ENCODE peak calls at places on chromosomes 6 and 20, in five cellular contexts. C is lower lobe of right lung, O is neuronal stem cell, V is stomach, U is H9. G is an unnamed sample.

GRCh38 chr6:148513145-148514071 is 170.8 kb downstream of the SASH1 start:
- DNase-seq in C (no peak), O (no peak), V (no peak), U (no peak), G (no peak)

GRCh38 chr20:48791014-48791413 is 36.8 kb downstream of the PREX1 start:
- DNase-seq in O (no peak), V (no peak), C (no peak), U (no peak), G (no peak)

GRCh38 chr6:2524090-2524489 is 226.6 kb downstream of the MYLK4 start:
- DNase-seq in C (no peak), V (no peak), U (no peak), O (no peak), G (no peak)

GRCh38 chr6:35402136-35402855 is 49.8 kb upstream of the FANCE start:
- DNase-seq in O (peak; percentile 11), U (peak; percentile 15), C (no peak), V (peak; percentile 79), G (no peak)

GRCh38 chr6:94785514-94785913 is 791.8 kb upstream of the MANEA start:
- DNase-seq in C (no peak), U (no peak), V (no peak), O (no peak), G (no peak)

GRCh38 chr6:34140075-34140474 is 5.8 kb downstream of the GRM4 start:
- DNase-seq in C (no peak), U (no peak), O (no peak), V (no peak), G (no peak)

GRCh38 chr20:22531756-22532155 is 52.6 kb downstream of the FOXA2 start:
- DNase-seq in V (no peak), U (no peak), C (no peak), O (no peak), G (no peak)

GRCh38 chr20:18926972-18927371 is 113.4 kb downstream of the SCP2D1 start:
- DNase-seq in C (no peak), V (no peak), O (no peak), U (no peak), G (no peak)

GRCh38 chr6:45554596-45554995 is 176.9 kb upstream of the SUPT3H start:
- DNase-seq in O (no peak), C (no peak), U (no peak), V (no peak), G (no peak)

GRCh38 chr20:64077876-64078551 is 1.3 kb downstream of the RGS19 start:
- DNase-seq in O (no peak), U (no peak), C (peak; percentile 74), V (peak; percentile 41), G (no peak)

GRCh38 chr6:154751020-154751800 is 18.0 kb downstream of the SCAF8 start:
- DNase-seq in V (no peak), O (no peak), U (no peak), C (no peak), G (no peak)
- H3K4me1 ChIP-seq in V (peaks cover 24% of the 10 kb centered on the region), O (no peaks in the 10 kb centered on the region), U (no peaks in the 10 kb centered on the region), C (peaks cover 31% of the 10 kb centered on the region), G (no peaks in the 10 kb centered on the region)

GRCh38 chr6:62652692-62653328 is 366.8 kb upstream of the KHDRBS2 start:
- DNase-seq in C (no peak), U (no peak), O (peak; percentile 6), V (no peak), G (peak; percentile 9)
- H3K9me3 ChIP-seq in C (peaks cover 47% of the 10 kb centered on the region), U (peaks cover 29% of the 10 kb centered on the region), O (peaks cover 5% of the 10 kb centered on the region), V (peaks cover 61% of the 10 kb centered on the region), G (peaks cover 2% of the 10 kb centered on the region)

GRCh38 chr6:30914076-30914853 is at the start of gene VARS2:
- DNase-seq in O (peak; percentile 82), U (peak; percentile 89), V (peak; percentile 94), C (peak; percentile 92), G (peak; percentile 58)
- H3K27ac ChIP-seq in O (no peak within 1 kb of the TSS), U (no peak within 1 kb of the TSS), V (peak within 1 kb of the TSS; percentile 94), C (peak within 1 kb of the TSS; percentile 92), G (no peak within 1 kb of the TSS)

GRCh38 chr6:83889625-83890024 is 30.1 kb downstream of the CYB5R4 start:
- DNase-seq in V (no peak), C (no peak), U (no peak), O (no peak), G (no peak)

GRCh38 chr6:83883240-83883639 is 23.8 kb downstream of the CYB5R4 start:
- DNase-seq in O (no peak), U (no peak), C (no peak), V (no peak), G (no peak)

GRCh38 chr6:83879746-83880145 is 20.3 kb downstream of the CYB5R4 start:
- DNase-seq in O (no peak), V (no peak), C (no peak), U (no peak), G (no peak)

GRCh38 chr6:83885984-83886383 is 26.5 kb downstream of the CYB5R4 start:
- DNase-seq in O (no peak), U (no peak), C (no peak), V (no peak), G (no peak)

GRCh38 chr6:83884523-83884922 is 25.0 kb downstream of the CYB5R4 start:
- DNase-seq in O (peak; percentile 21), U (no peak), V (no peak), C (no peak), G (no peak)
- H3K4me1 ChIP-seq in O (no peaks in the 10 kb centered on the region), U (no peaks in the 10 kb centered on the region), V (no peaks in the 10 kb centered on the region), C (peaks cover 5% of the 10 kb centered on the region), G (no peaks in the 10 kb centered on the region)

DNA sequence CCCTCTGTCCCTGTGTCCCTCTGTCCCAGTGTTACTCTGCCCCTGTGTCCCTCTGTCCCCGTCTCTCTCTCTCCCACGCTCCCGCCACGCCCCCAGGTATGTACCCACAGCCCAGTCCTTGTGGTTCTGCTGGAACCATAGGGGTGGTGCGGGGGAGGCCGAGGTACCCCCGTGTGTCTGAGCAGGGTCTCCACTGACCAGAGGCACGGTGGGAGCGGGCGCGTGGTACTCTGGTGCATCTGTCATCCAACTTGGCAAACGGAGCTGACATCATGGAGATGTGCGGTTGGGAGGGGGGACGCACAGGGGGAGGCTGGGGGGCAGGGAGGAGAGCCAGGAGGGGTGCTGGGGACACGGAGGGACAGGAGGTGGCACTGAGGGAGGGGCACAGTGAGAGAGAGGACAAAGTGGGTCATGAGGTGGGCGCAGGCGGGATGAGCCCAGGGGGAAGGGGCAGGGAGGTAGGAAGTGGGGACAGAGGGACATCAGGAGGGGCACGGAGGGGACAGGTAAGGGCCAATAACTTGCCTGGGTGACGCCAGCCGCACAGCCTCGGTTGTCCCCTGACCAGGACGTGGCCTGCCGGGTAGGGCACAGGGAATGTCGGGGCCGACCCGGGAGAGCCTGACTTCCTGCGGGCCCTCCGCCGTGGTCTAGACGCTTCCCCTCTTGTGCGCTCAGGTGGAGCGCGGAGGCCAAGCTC is 163.6 kb upstream of the PDE10A start:
- DNase-seq in O (no peak), U (no peak), C (no peak), V (no peak), G (no peak)
- H3K9me3 ChIP-seq in O (no peaks in the 10 kb centered on the region), U (no peaks in the 10 kb centered on the region), C (no peaks in the 10 kb centered on the region), V (no peaks in the 10 kb centered on the region), G (no peaks in the 10 kb centered on the region)

DNA sequence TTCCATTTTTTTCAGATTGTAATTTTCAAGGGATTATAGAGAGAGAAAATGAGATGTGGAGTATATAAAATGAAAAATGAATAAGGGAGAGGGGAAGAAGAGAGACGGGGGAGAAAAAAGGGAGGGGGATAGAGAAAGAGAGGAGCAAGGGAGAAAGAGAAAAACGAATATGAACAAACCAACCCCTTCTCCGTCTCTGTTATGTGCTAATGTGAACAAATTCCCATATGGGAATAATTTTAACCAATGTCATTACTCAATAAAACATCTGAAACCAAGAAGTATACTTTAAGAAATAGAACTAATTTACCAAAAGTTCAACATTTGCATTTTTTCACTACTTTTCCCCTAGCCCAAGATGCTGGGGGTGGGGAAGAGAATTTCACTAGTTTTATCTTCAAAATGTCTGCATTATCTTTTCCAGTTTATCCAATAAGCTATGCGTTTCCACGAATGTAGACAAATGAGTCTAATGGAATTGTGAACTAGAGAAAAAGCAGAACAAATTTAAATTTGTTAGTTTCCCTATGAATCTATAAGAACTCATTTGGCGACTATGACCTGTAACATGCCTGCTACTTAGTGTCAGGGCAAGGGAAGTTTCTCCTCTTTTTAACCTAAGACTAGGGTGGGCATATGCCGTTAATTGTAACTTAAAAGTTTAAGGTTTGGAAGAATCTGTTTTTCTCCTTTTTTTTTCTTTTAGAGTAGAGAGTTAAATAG is 286.3 kb downstream of the BTBD9 start:
- DNase-seq in V (no peak), U (no peak), C (no peak), O (no peak), G (no peak)
- H3K27ac ChIP-seq in V (no peak overlapping the region), U (no peak overlapping the region), C (no peak overlapping the region), O (no peak overlapping the region), G (no peak overlapping the region)

DNA sequence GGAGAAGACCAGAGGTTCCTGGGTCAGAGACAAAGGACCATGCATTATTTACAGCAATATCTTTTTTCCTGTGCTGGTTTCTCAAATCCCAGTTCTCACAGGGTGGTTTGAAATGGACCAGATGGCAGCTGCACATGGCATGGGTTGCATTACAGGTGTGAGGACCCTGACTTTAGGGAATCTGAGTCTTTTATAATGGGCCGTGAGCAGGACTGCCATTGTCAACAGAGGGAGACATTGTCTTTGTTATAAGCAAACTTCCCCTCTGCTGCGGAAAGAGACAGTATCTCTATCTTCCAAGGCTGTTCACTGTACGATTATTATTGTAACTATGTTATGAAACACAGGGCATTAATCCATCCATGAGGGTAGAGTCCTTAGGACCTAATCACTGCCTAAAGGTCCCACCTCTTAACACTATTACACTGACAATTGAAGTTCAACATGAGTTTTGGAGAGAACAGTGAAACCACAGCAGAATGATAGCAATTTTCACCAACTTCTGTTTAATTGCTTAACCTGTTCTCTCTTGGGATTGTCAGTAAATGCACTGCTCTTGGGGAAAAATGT is 156.1 kb upstream of the AGPAT4 start:
- DNase-seq in O (no peak), U (no peak), C (no peak), V (no peak), G (no peak)
- H3K4me1 ChIP-seq in O (peaks cover 4% of the 10 kb centered on the region), U (no peaks in the 10 kb centered on the region), C (no peaks in the 10 kb centered on the region), V (peaks cover 5% of the 10 kb centered on the region), G (no peaks in the 10 kb centered on the region)

G was measured in iPS DF 6.9.